ENCODE peak calls at places on chromosome 16, in six cellular contexts. One of them, this sample, is unnamed.

GRCh38 chr16:566475-567361 is at the start of gene NHLRC4:
- DNase-seq in GM12878: no peak
- DNase-seq in K562: peak; percentile 75
- DNase-seq in endothelial cell of umbilical vein: peak; percentile 65
- DNase-seq in HepG2: peak; percentile 50
- DNase-seq in A549: no peak
- DNase-seq in this sample: peak; percentile 87

GRCh38 chr16:30382398-30383015 is at the start of gene SEPTIN1:
- DNase-seq in endothelial cell of umbilical vein: no peak
- DNase-seq in HepG2: no peak
- DNase-seq in GM12878: peak; percentile 40
- DNase-seq in K562: no peak
- DNase-seq in A549: no peak
- DNase-seq in this sample: no peak

GRCh38 chr16:58488531-58488930 is 11.4 kb upstream of the NDRG4 start:
- DNase-seq in HepG2: no peak
- DNase-seq in K562: peak; percentile 48
- DNase-seq in endothelial cell of umbilical vein: no peak
- DNase-seq in GM12878: no peak
- DNase-seq in A549: no peak
- DNase-seq in this sample: no peak

GRCh38 chr16:62213763-62214162 is 177.5 kb upstream of the CDH8 start:
- DNase-seq in K562: no peak
- DNase-seq in HepG2: peak; percentile 29
- DNase-seq in GM12878: no peak
- DNase-seq in A549: no peak
- DNase-seq in endothelial cell of umbilical vein: no peak
- DNase-seq in this sample: peak; percentile 35

GRCh38 chr16:72036098-72036497 is 18.2 kb upstream of the HP start:
- DNase-seq in endothelial cell of umbilical vein: no peak
- DNase-seq in A549: no peak
- DNase-seq in HepG2: no peak
- DNase-seq in K562: no peak
- DNase-seq in GM12878: no peak
- DNase-seq in this sample: no peak

GRCh38 chr16:20799599-20799998 is 6.7 kb downstream of the ERI2 start:
- DNase-seq in K562: no peak
- DNase-seq in A549: no peak
- DNase-seq in GM12878: no peak
- DNase-seq in endothelial cell of umbilical vein: peak; percentile 46
- DNase-seq in HepG2: peak; percentile 18
- DNase-seq in this sample: peak; percentile 23

GRCh38 chr16:47461598-47462266 is 601 bp downstream of the PHKB start:
- DNase-seq in K562: peak; percentile 21
- DNase-seq in endothelial cell of umbilical vein: peak; percentile 71
- DNase-seq in A549: peak; percentile 53
- DNase-seq in GM12878: no peak
- DNase-seq in HepG2: peak; percentile 68
- DNase-seq in this sample: peak; percentile 92

GRCh38 chr16:8733849-8734540 is 59.6 kb downstream of the ABAT start:
- DNase-seq in A549: no peak
- DNase-seq in HepG2: no peak
- DNase-seq in K562: no peak
- DNase-seq in endothelial cell of umbilical vein: no peak
- DNase-seq in GM12878: no peak
- DNase-seq in this sample: no peak

GRCh38 chr16:55832788-55833583 is at the start of gene CES1:
- DNase-seq in HepG2: peak; percentile 94
- DNase-seq in GM12878: no peak
- DNase-seq in K562: no peak
- DNase-seq in A549: no peak
- DNase-seq in endothelial cell of umbilical vein: no peak
- DNase-seq in this sample: peak; percentile 95

GRCh38 chr16:29663020-29663828 is at the start of gene SPN:
- DNase-seq in A549: no peak
- DNase-seq in HepG2: no peak
- DNase-seq in K562: peak; percentile 90
- DNase-seq in endothelial cell of umbilical vein: no peak
- DNase-seq in GM12878: no peak
- DNase-seq in this sample: peak; percentile 96

GRCh38 chr16:3993052-3993785 is 112.7 kb upstream of the CREBBP start:
- DNase-seq in HepG2: no peak
- DNase-seq in K562: no peak
- DNase-seq in GM12878: no peak
- DNase-seq in A549: no peak
- DNase-seq in endothelial cell of umbilical vein: no peak
- DNase-seq in this sample: no peak

GRCh38 chr16:54422569-54422978 is 136.0 kb upstream of the IRX3 start:
- DNase-seq in HepG2: no peak
- DNase-seq in K562: no peak
- DNase-seq in A549: no peak
- DNase-seq in endothelial cell of umbilical vein: no peak
- DNase-seq in GM12878: no peak
- DNase-seq in this sample: no peak

GRCh38 chr16:1542166-1542500 is 8.7 kb downstream of the TMEM204 start:
- DNase-seq in GM12878: no peak
- DNase-seq in A549: no peak
- DNase-seq in HepG2: no peak
- DNase-seq in endothelial cell of umbilical vein: no peak
- DNase-seq in K562: no peak
- DNase-seq in this sample: peak; percentile 16

GRCh38 chr16:9296273-9296593 is 204.8 kb downstream of the HAPSTR1 start:
- DNase-seq in A549: no peak
- DNase-seq in HepG2: no peak
- DNase-seq in endothelial cell of umbilical vein: no peak
- DNase-seq in K562: no peak
- DNase-seq in GM12878: no peak
- DNase-seq in this sample: no peak

GRCh38 chr16:19135896-19136438 is 22.2 kb downstream of the ITPRIPL2 start:
- DNase-seq in HepG2: no peak
- DNase-seq in K562: peak; percentile 66
- DNase-seq in endothelial cell of umbilical vein: no peak
- DNase-seq in GM12878: no peak
- DNase-seq in A549: peak; percentile 67
- DNase-seq in this sample: no peak

GRCh38 chr16:67723151-67723915 is 4.2 kb upstream of the GFOD2 start:
- DNase-seq in HepG2: no peak
- DNase-seq in endothelial cell of umbilical vein: no peak
- DNase-seq in K562: no peak
- DNase-seq in GM12878: no peak
- DNase-seq in A549: no peak
- DNase-seq in this sample: no peak

GRCh38 chr16:31428638-31429247 is 583 bp upstream of the COX6A2 start:
- DNase-seq in GM12878: no peak
- DNase-seq in K562: no peak
- DNase-seq in A549: no peak
- DNase-seq in HepG2: no peak
- DNase-seq in endothelial cell of umbilical vein: no peak
- DNase-seq in this sample: no peak

DNA sequence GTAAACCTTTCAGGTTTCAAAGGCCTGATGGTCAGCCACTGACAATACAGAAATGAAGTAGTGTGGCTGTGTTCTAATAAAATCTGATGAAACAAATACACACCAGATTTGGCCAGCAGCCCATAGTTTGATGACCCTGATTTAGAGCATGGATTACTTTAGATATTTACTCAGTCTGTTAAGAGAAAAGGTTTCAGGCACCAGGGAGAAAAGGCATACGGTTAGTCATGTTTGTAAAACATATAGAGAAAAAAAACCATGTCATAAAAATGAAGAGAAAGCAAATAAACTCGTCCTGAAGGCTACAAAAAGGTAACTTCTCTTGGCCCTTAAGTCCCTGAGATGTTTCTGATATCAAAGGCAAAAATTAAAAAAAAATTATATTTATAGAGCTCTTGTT is 112.1 kb downstream of the ADAMTS18 start:
- DNase-seq in A549: no peak
- DNase-seq in endothelial cell of umbilical vein: no peak
- DNase-seq in GM12878: no peak
- DNase-seq in HepG2: no peak
- DNase-seq in K562: no peak
- DNase-seq in this sample: no peak
- TF ChIP-seq MYC in A549: no peak
- TF ChIP-seq MYC in endothelial cell of umbilical vein: no peak
- TF ChIP-seq MYC in GM12878: no peak
- TF ChIP-seq MYC in HepG2: no peak
- TF ChIP-seq MYC in K562: no peak
- TF ChIP-seq MYC in this sample: no peak

GRCh38 chr16:88939814-88940195 is 37.2 kb downstream of the CBFA2T3 start:
- DNase-seq in GM12878: no peak
- DNase-seq in K562: no peak
- DNase-seq in HepG2: no peak
- DNase-seq in A549: no peak
- DNase-seq in endothelial cell of umbilical vein: no peak
- DNase-seq in this sample: no peak

GRCh38 chr16:88941933-88942909 is 34.8 kb downstream of the CBFA2T3 start:
- DNase-seq in K562: no peak
- DNase-seq in GM12878: no peak
- DNase-seq in A549: peak; percentile 81
- DNase-seq in HepG2: no peak
- DNase-seq in endothelial cell of umbilical vein: no peak
- DNase-seq in this sample: peak; percentile 88

GRCh38 chr16:88943131-88943664 is 33.8 kb downstream of the CBFA2T3 start:
- DNase-seq in K562: no peak
- DNase-seq in GM12878: no peak
- DNase-seq in endothelial cell of umbilical vein: no peak
- DNase-seq in A549: no peak
- DNase-seq in HepG2: no peak
- DNase-seq in this sample: no peak

GRCh38 chr16:88940196-88941050 is 36.6 kb downstream of the CBFA2T3 start:
- DNase-seq in endothelial cell of umbilical vein: no peak
- DNase-seq in A549: no peak
- DNase-seq in HepG2: no peak
- DNase-seq in GM12878: no peak
- DNase-seq in K562: no peak
- DNase-seq in this sample: peak; percentile 76

DNA sequence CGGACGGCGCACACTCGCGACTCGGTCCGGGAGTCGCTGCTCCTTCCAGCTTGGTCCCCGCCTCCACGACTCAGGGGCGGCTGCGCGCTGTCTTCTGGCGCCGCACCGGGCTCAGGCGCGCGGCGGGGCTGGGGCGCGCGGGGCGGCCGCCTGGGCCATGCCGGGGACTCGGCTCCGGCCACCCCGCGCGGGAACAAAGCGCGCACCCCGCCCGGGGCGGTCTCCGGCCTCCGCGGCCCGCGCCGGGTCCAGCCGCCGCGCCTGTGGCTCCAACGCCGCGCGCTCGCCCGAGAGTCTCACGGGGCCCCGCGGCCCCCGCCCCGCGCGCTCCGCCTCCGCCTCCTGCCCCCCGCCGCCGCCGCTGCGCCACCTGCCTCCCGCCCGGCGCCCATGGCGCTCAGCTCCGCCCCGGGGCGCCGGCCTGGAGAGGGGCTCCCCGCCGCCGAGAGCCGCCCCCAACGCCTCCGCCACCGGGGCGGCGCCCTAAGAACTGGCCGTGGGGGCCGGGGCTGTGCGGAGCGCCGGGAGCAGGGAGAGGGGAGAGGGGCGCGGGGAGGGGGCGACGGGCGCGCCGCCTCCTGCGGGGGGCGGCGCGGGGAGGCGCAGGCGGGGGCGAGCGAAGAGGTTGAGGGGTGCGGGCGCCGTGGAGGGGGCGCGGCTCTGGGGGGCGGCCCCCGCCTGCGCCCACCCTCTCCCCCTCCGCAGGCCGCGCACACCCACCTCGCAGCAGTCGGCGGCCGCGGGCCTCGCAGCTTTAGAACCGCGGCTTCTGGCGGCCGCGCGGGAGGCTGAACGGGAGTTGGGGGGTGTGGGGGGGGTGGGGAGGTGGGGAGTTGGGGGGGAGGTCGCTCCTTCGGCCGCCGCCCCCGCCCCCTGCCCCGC is 35.7 kb downstream of the CBFA2T3 start:
- DNase-seq in A549: no peak
- DNase-seq in endothelial cell of umbilical vein: no peak
- DNase-seq in GM12878: no peak
- DNase-seq in K562: no peak
- DNase-seq in HepG2: no peak
- DNase-seq in this sample: peak; percentile 81
- TF ChIP-seq MYC in A549: no peak
- TF ChIP-seq MYC in endothelial cell of umbilical vein: no peak
- TF ChIP-seq MYC in GM12878: no peak
- TF ChIP-seq MYC in K562: no peak
- TF ChIP-seq MYC in HepG2: no peak
- TF ChIP-seq MYC in this sample: no peak

GRCh38 chr16:84905965-84906460 is 86.2 kb downstream of the CRISPLD2 start:
- DNase-seq in GM12878: no peak
- DNase-seq in A549: no peak
- DNase-seq in HepG2: no peak
- DNase-seq in endothelial cell of umbilical vein: no peak
- DNase-seq in K562: no peak
- DNase-seq in this sample: no peak

GRCh38 chr16:84907046-84907445 is 87.3 kb downstream of the CRISPLD2 start:
- DNase-seq in endothelial cell of umbilical vein: no peak
- DNase-seq in GM12878: no peak
- DNase-seq in K562: no peak
- DNase-seq in HepG2: no peak
- DNase-seq in A549: no peak
- DNase-seq in this sample: no peak

GRCh38 chr16:84911490-84912216 is 91.9 kb downstream of the CRISPLD2 start:
- DNase-seq in endothelial cell of umbilical vein: no peak
- DNase-seq in GM12878: no peak
- DNase-seq in K562: no peak
- DNase-seq in A549: no peak
- DNase-seq in HepG2: no peak
- DNase-seq in this sample: peak; percentile 92

GRCh38 chr16:84909686-84910085 is 89.9 kb downstream of the CRISPLD2 start:
- DNase-seq in K562: no peak
- DNase-seq in endothelial cell of umbilical vein: no peak
- DNase-seq in HepG2: no peak
- DNase-seq in GM12878: no peak
- DNase-seq in A549: no peak
- DNase-seq in this sample: peak; percentile 24

GRCh38 chr16:84907575-84907974 is 87.8 kb downstream of the CRISPLD2 start:
- DNase-seq in HepG2: no peak
- DNase-seq in GM12878: no peak
- DNase-seq in K562: no peak
- DNase-seq in endothelial cell of umbilical vein: no peak
- DNase-seq in A549: no peak
- DNase-seq in this sample: peak; percentile 67
- TF ChIP-seq MYC in HepG2: no peak
- TF ChIP-seq MYC in GM12878: no peak
- TF ChIP-seq MYC in K562: no peak
- TF ChIP-seq MYC in endothelial cell of umbilical vein: no peak
- TF ChIP-seq MYC in A549: no peak
- TF ChIP-seq MYC in this sample: no peak

DNA sequence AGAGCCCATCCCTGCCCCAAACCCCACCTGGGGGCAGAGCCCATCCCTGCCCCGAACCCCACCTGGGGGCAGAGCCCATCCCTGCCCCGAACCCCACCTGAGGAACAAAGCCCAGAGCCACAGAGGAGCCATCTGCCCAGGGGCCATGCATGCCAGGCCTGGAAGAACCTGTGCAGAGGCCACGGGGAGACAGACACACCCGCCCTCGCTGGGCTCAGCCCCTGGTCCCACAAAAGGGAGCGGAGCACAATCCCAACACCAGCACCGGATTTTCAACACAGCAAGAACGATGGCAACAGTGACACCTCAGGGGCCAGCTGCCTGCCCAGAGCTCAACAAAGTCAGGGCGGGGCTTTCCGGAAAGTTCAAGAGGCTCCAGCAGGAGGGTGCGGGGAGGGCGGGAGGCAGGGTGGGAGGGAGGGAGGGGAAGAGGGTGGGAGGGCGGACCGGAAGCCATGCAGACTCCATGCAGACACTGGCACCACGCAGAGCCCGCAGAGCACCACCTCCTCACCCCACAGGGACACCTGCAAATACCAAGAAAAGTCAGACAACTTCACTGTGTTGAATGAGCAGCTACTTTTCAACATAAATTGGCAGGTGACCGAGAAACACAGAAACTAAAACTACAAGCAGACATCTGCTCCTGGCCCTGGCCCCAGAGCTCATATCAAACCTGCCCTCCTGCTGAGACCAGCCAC is 27.9 kb upstream of the C16orf95 start:
- DNase-seq in K562: no peak
- DNase-seq in GM12878: no peak
- DNase-seq in A549: no peak
- DNase-seq in HepG2: no peak
- DNase-seq in endothelial cell of umbilical vein: no peak
- DNase-seq in this sample: no peak
- TF ChIP-seq MYC in K562: no peak
- TF ChIP-seq MYC in GM12878: no peak
- TF ChIP-seq MYC in A549: no peak
- TF ChIP-seq MYC in HepG2: no peak
- TF ChIP-seq MYC in endothelial cell of umbilical vein: no peak
- TF ChIP-seq MYC in this sample: no peak